ENCODE peak calls at places on chromosomes 1 and 21, in four cellular contexts. One of them, this sample, is unnamed.

GRCh38 chr1:155128755-155129473 is 1.2 kb downstream of the EFNA1 start:
- DNase-seq in epithelial cell of esophagus: peak
- DNase-seq in fibroblast of mammary gland: no peak
- DNase-seq in upper lobe of right lung: peak
- DNase-seq in this sample: no peak

GRCh38 chr1:20634594-20635084 is 1.4 kb downstream of the PINK1 start:
- DNase-seq in epithelial cell of esophagus: peak
- DNase-seq in fibroblast of mammary gland: peak
- DNase-seq in upper lobe of right lung: peak
- DNase-seq in this sample: peak

GRCh38 chr1:58437623-58438022 is 108.9 kb downstream of the OMA1 start:
- DNase-seq in epithelial cell of esophagus: no peak
- DNase-seq in fibroblast of mammary gland: no peak
- DNase-seq in upper lobe of right lung: no peak
- DNase-seq in this sample: no peak

GRCh38 chr1:172360511-172360910 is 60.0 kb upstream of the C1orf105 start:
- DNase-seq in epithelial cell of esophagus: peak
- DNase-seq in fibroblast of mammary gland: no peak
- DNase-seq in upper lobe of right lung: no peak
- DNase-seq in this sample: peak

GRCh38 chr1:9787702-9788101 is 36.1 kb downstream of the CLSTN1 start:
- DNase-seq in epithelial cell of esophagus: no peak
- DNase-seq in fibroblast of mammary gland: no peak
- DNase-seq in upper lobe of right lung: no peak
- DNase-seq in this sample: no peak

GRCh38 chr1:229192031-229192430 is 78.9 kb upstream of the RAB4A start:
- DNase-seq in epithelial cell of esophagus: peak
- DNase-seq in fibroblast of mammary gland: peak
- DNase-seq in upper lobe of right lung: no peak
- DNase-seq in this sample: no peak

GRCh38 chr1:7265771-7266371 is 480.6 kb downstream of the CAMTA1 start:
- DNase-seq in epithelial cell of esophagus: peak
- DNase-seq in fibroblast of mammary gland: peak
- DNase-seq in upper lobe of right lung: no peak
- DNase-seq in this sample: peak

GRCh38 chr1:68620575-68620974 is 123.7 kb upstream of the DEPDC1 start:
- DNase-seq in epithelial cell of esophagus: no peak
- DNase-seq in fibroblast of mammary gland: no peak
- DNase-seq in upper lobe of right lung: no peak
- DNase-seq in this sample: no peak

GRCh38 chr1:6523566-6523965 is 30.7 kb downstream of the NOL9 start:
- DNase-seq in epithelial cell of esophagus: peak
- DNase-seq in fibroblast of mammary gland: peak
- DNase-seq in upper lobe of right lung: no peak
- DNase-seq in this sample: no peak

GRCh38 chr1:119390499-119390898 is 21.9 kb downstream of the HAO2 start:
- DNase-seq in epithelial cell of esophagus: no peak
- DNase-seq in fibroblast of mammary gland: no peak
- DNase-seq in upper lobe of right lung: no peak
- DNase-seq in this sample: no peak

GRCh38 chr1:116345830-116346229 is 27.2 kb upstream of the ATP1A1 start:
- DNase-seq in epithelial cell of esophagus: no peak
- DNase-seq in fibroblast of mammary gland: no peak
- DNase-seq in upper lobe of right lung: no peak
- DNase-seq in this sample: no peak

GRCh38 chr1:8040586-8040985 is 14.5 kb upstream of the ERRFI1 start:
- DNase-seq in epithelial cell of esophagus: peak
- DNase-seq in fibroblast of mammary gland: peak
- DNase-seq in upper lobe of right lung: no peak
- DNase-seq in this sample: peak

GRCh38 chr1:85125891-85126290 is 74.9 kb downstream of the SYDE2 start:
- DNase-seq in epithelial cell of esophagus: no peak
- DNase-seq in fibroblast of mammary gland: no peak
- DNase-seq in upper lobe of right lung: no peak
- DNase-seq in this sample: no peak

DNA sequence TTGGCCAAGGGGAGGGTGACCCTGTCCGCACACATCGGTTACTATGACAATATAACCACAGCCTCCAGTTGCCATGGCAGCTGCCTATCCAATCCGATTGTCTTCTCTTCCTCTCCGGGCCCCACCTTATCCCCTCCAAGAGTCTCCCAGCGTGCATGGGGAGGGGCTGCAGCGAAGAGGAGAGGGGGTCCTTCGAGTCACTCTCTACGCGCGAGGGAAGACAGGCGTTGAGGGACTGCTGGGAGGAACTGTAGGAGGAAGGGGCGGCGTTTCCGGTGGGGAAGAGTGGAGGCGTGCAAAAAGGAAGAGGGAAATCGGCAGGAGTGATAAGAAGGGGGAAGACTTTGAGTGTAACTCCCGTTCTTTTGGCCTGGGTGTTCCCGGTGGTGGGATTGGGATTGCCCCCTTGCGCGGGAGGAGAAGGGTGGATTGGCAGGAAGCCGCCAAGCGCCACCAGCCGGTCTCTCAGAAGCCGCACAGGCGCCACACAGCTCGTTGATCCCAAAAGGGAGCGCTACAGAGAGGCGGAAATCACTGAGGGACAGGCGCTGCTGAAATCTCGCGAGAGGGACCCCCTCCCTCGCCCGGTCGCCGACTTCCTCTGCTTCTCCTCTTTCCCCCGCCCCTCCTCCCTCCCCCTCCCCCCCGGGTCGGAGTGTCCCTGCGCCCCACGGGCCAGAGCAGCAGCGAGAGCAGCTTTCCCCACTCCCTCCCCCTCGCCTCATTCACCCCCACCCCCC is 381 bp upstream of the SMG7 start:
- DNase-seq in epithelial cell of esophagus: peak
- DNase-seq in fibroblast of mammary gland: peak
- DNase-seq in upper lobe of right lung: peak
- DNase-seq in this sample: peak
- TF ChIP-seq CTCF in epithelial cell of esophagus: peak
- TF ChIP-seq CTCF in fibroblast of mammary gland: no peak
- TF ChIP-seq CTCF in upper lobe of right lung: no peak
- TF ChIP-seq CTCF in this sample: no peak

DNA sequence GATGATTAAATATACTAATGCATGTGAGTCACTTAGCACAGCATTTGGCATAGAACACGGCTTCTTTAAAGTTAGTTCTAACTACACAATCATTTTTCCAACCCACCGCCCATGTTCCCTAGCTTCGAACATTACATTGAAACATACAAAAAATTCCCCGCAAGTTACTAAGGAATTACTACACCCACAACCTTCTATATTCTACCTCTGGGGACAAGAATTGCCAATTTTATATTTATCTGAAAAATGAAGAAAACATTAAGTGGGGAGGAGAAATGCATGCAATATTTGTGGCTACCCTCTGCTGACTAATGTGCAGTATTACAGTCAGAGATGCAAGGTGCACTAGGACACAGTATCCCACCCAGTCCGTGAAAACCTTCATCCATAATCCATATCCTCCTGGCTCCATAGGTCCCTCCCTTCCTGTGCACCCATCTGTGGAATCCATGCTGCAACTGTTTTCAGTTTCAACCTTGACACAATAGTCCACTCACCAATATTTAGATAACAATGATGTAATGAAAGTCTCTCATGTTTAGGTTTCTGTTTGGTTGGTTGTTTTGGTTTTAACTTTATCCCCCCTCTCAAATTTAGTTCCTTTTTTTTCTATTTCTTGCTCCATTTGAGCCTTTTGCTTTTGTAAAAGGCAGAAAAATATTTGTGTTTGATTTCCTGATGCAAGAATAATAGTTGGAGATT is 31.6 kb downstream of the RGS5 start:
- DNase-seq in epithelial cell of esophagus: peak
- DNase-seq in fibroblast of mammary gland: peak
- DNase-seq in upper lobe of right lung: no peak
- DNase-seq in this sample: peak
- TF ChIP-seq CTCF in epithelial cell of esophagus: peak
- TF ChIP-seq CTCF in fibroblast of mammary gland: peak
- TF ChIP-seq CTCF in upper lobe of right lung: peak
- TF ChIP-seq CTCF in this sample: peak

DNA sequence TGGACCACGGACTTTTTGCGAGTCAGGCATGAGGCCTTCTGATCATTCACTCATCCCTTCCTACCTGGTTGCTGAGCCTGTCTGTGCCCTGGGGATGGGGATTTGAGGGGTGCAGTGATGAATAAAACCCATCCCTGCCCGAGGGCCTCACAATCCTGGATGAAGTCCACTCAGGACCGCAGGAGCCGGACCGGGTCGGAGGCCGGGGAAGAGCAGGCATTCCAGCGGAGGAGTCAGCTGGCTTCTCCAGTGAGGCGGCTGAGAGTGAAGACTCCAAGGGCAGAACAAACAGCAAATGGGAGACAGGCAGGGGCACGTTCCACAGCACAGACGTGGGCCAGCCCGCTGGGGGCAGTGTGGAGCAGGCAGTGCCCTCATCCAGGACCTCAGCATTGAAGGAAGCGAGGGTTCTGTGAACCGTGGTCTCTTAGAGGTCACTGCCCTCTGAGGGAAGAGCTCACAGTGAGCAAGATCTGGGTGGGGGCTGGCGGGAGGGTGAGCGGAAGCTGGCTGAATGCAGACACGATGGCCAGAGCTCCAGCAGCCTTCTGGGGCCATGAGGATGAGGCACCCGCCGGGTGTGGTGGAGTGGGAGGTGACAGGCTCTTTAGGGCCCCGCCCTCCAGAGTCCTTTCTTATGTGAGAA is 10.9 kb upstream of the LRRC3 start:
- DNase-seq in epithelial cell of esophagus: no peak
- DNase-seq in fibroblast of mammary gland: no peak
- DNase-seq in upper lobe of right lung: peak
- DNase-seq in this sample: no peak
- TF ChIP-seq CTCF in epithelial cell of esophagus: no peak
- TF ChIP-seq CTCF in fibroblast of mammary gland: peak
- TF ChIP-seq CTCF in upper lobe of right lung: peak
- TF ChIP-seq CTCF in this sample: peak

GRCh38 chr21:33024278-33025103 is 1.2 kb upstream of the OLIG2 start:
- DNase-seq in epithelial cell of esophagus: no peak
- DNase-seq in fibroblast of mammary gland: no peak
- DNase-seq in upper lobe of right lung: no peak
- DNase-seq in this sample: no peak

GRCh38 chr21:33025471-33026298 is at the start of gene OLIG2:
- DNase-seq in epithelial cell of esophagus: no peak
- DNase-seq in fibroblast of mammary gland: no peak
- DNase-seq in upper lobe of right lung: no peak
- DNase-seq in this sample: peak

GRCh38 chr21:33026299-33026858 is 644 bp downstream of the OLIG2 start:
- DNase-seq in epithelial cell of esophagus: no peak
- DNase-seq in fibroblast of mammary gland: no peak
- DNase-seq in upper lobe of right lung: no peak
- DNase-seq in this sample: no peak

GRCh38 chr21:33023574-33024277 is 2.0 kb upstream of the OLIG2 start:
- DNase-seq in epithelial cell of esophagus: no peak
- DNase-seq in fibroblast of mammary gland: no peak
- DNase-seq in upper lobe of right lung: no peak
- DNase-seq in this sample: no peak

GRCh38 chr21:33025106-33025470 is 647 bp upstream of the OLIG2 start:
- DNase-seq in epithelial cell of esophagus: no peak
- DNase-seq in fibroblast of mammary gland: no peak
- DNase-seq in upper lobe of right lung: no peak
- DNase-seq in this sample: no peak
- TF ChIP-seq CTCF in epithelial cell of esophagus: no peak
- TF ChIP-seq CTCF in fibroblast of mammary gland: no peak
- TF ChIP-seq CTCF in upper lobe of right lung: no peak
- TF ChIP-seq CTCF in this sample: peak

DNA sequence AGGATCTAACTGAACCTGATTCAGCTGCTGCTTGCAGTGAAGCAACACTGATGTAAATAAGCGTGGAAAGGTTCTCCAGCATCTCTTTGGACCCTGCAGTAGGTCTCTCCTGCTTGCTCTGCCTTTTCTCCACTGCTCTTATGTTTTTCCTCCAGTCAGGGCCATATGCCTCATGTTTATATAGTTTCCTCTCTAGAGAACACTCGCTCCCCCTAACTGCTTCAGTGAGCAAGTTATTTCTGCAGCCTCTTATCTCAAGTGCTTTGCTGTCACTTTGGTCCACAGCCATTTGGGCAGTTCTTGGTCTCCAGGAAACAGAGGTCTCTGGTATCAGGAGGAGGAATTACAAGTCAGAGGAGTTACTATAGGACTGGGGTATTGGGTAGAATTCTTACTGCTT is 5.3 kb downstream of the PRUNE1 start:
- DNase-seq in epithelial cell of esophagus: no peak
- DNase-seq in fibroblast of mammary gland: no peak
- DNase-seq in upper lobe of right lung: no peak
- DNase-seq in this sample: no peak
- TF ChIP-seq CTCF in epithelial cell of esophagus: no peak
- TF ChIP-seq CTCF in fibroblast of mammary gland: no peak
- TF ChIP-seq CTCF in upper lobe of right lung: peak
- TF ChIP-seq CTCF in this sample: no peak

GRCh38 chr1:196143602-196144342 is 464.5 kb downstream of the KCNT2 start:
- DNase-seq in epithelial cell of esophagus: no peak
- DNase-seq in fibroblast of mammary gland: peak
- DNase-seq in upper lobe of right lung: no peak
- DNase-seq in this sample: peak
- TF ChIP-seq CTCF in epithelial cell of esophagus: no peak
- TF ChIP-seq CTCF in fibroblast of mammary gland: no peak
- TF ChIP-seq CTCF in upper lobe of right lung: no peak
- TF ChIP-seq CTCF in this sample: peak

GRCh38 chr1:26862781-26863676 is at the start of gene SFN:
- DNase-seq in epithelial cell of esophagus: peak
- DNase-seq in fibroblast of mammary gland: no peak
- DNase-seq in upper lobe of right lung: peak
- DNase-seq in this sample: no peak

GRCh38 chr1:26861889-26862371 is 1.0 kb upstream of the SFN start:
- DNase-seq in epithelial cell of esophagus: peak
- DNase-seq in fibroblast of mammary gland: peak
- DNase-seq in upper lobe of right lung: peak
- DNase-seq in this sample: no peak

GRCh38 chr1:26863677-26864060 is 720 bp downstream of the SFN start:
- DNase-seq in epithelial cell of esophagus: no peak
- DNase-seq in fibroblast of mammary gland: no peak
- DNase-seq in upper lobe of right lung: no peak
- DNase-seq in this sample: no peak

GRCh38 chr1:26858891-26859630 is 3.9 kb upstream of the SFN start:
- DNase-seq in epithelial cell of esophagus: peak
- DNase-seq in fibroblast of mammary gland: no peak
- DNase-seq in upper lobe of right lung: no peak
- DNase-seq in this sample: no peak

DNA sequence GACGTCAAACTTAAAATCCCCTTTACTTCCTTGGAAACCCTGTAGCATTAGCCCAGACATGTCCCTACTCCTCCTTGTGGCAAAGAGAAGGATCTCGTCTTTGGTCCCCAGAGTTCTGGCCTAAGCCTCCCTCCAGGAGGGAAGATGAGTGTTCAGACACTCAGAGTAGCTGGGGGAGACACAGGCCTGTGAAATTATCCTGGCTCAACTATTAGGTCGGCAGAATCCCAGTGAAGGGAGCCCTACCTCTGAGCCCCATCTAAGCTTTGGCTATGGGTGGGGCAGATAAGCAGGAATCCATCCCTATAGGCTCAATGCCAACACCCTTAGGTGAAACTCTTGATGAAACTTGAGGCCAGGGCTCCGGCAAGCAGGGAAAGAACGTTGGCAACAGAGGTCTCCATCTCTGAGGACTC is 1.7 kb upstream of the SFN start:
- DNase-seq in epithelial cell of esophagus: peak
- DNase-seq in fibroblast of mammary gland: peak
- DNase-seq in upper lobe of right lung: no peak
- DNase-seq in this sample: peak
- TF ChIP-seq CTCF in epithelial cell of esophagus: peak
- TF ChIP-seq CTCF in fibroblast of mammary gland: peak
- TF ChIP-seq CTCF in upper lobe of right lung: no peak
- TF ChIP-seq CTCF in this sample: peak

This sample was measured in A673.